ENCODE peak calls at places on chromosomes 13 and 19, in six cellular contexts. W is HCT116, G is GM12878, H is K562, P is HepG2, N is H1. U is an unnamed sample.

GRCh38 chr19:39264306-39265290 is 3.6 kb upstream of the IFNL2 start:
- DNase-seq in W (no peak), G (no peak), H (no peak), P (no peak), N (no peak), U (no peak)

GRCh38 chr19:7970716-7971448 is 27.4 kb upstream of the TIMM44 start:
- DNase-seq in W (peak; percentile 8), G (no peak), H (peak; percentile 54), P (peak; percentile 47), N (peak; percentile 34), U (peak; percentile 59)

GRCh38 chr19:44988896-44989563 is 12.2 kb upstream of the RELB start:
- DNase-seq in W (peak; percentile 26), G (no peak), H (peak; percentile 67), P (peak; percentile 52), N (no peak), U (peak; percentile 16)

GRCh38 chr19:40198272-40198990 is 7.2 kb downstream of the MAP3K10 start:
- DNase-seq in W (no peak), G (no peak), H (no peak), P (no peak), N (no peak), U (no peak)

GRCh38 chr13:114155923-114156883 is 22.9 kb upstream of the CFAP97D2 start:
- DNase-seq in W (no peak), G (no peak), H (no peak), P (no peak), N (no peak), U (no peak)

GRCh38 chr19:7869910-7870511 is 4.2 kb downstream of the PRR36 start:
- DNase-seq in W (peak; percentile 79), G (no peak), H (peak; percentile 70), P (peak; percentile 87), N (peak; percentile 84), U (peak; percentile 81)

GRCh38 chr19:49421039-49421877 is 2.0 kb downstream of the PTH2 start:
- DNase-seq in W (no peak), G (no peak), H (peak; percentile 91), P (no peak), N (peak; percentile 79), U (peak; percentile 79)

GRCh38 chr19:41774515-41774980 is 19.2 kb downstream of the CEACAM6 start:
- DNase-seq in W (peak; percentile 88), G (no peak), H (no peak), P (no peak), N (no peak), U (no peak)

GRCh38 chr13:74036373-74036772 is 97.8 kb downstream of the KLF12 start:
- DNase-seq in W (no peak), G (no peak), H (no peak), P (no peak), N (peak; percentile 27), U (peak; percentile 43)

GRCh38 chr13:94333131-94333820 is 146.2 kb downstream of the DCT start:
- DNase-seq in W (no peak), G (no peak), H (no peak), P (no peak), N (no peak), U (no peak)

GRCh38 chr13:39269411-39269810 is 231.2 kb downstream of the NHLRC3 start:
- DNase-seq in W (no peak), G (no peak), H (no peak), P (no peak), N (no peak), U (no peak)

GRCh38 chr19:36032251-36033104 is at the start of gene CLIP3:
- DNase-seq in W (no peak), G (no peak), H (peak; percentile 39), P (no peak), N (no peak), U (no peak)

GRCh38 chr19:518292-519231 is 11.3 kb downstream of the TPGS1 start:
- DNase-seq in W (no peak), G (no peak), H (peak; percentile 60), P (no peak), N (no peak), U (no peak)

GRCh38 chr13:49760555-49760954 is 31.9 kb downstream of the KPNA3 start:
- DNase-seq in W (no peak), G (peak; percentile 8), H (no peak), P (no peak), N (no peak), U (no peak)

GRCh38 chr13:51260154-51260553 is 38.0 kb downstream of the FAM124A start:
- DNase-seq in W (no peak), G (no peak), H (no peak), P (no peak), N (no peak), U (no peak)

GRCh38 chr13:77509221-77509620 is 26.3 kb upstream of the SCEL start:
- DNase-seq in W (no peak), G (no peak), H (no peak), P (no peak), N (no peak), U (no peak)

GRCh38 chr13:104779311-104779710 is 1713.1 kb upstream of the SLC10A2 start:
- DNase-seq in W (no peak), G (no peak), H (no peak), P (no peak), N (peak; percentile 27), U (no peak)

GRCh38 chr19:47315125-47315821 is 5.6 kb downstream of the C5AR1 start:
- DNase-seq in W (peak; percentile 87), G (no peak), H (peak; percentile 79), P (peak; percentile 97), N (no peak), U (no peak)

GRCh38 chr13:43411741-43412140 is 375.0 kb downstream of the ENOX1 start:
- DNase-seq in W (no peak), G (no peak), H (no peak), P (no peak), N (no peak), U (no peak)

GRCh38 chr19:44303976-44304568 is 753 bp downstream of the ZNF235 start:
- DNase-seq in W (no peak), G (no peak), H (peak; percentile 15), P (no peak), N (no peak), U (no peak)

GRCh38 chr13:80477641-80478443 is 136.9 kb upstream of the SPRY2 start:
- DNase-seq in W (no peak), G (no peak), H (no peak), P (no peak), N (no peak), U (no peak)

GRCh38 chr13:24680258-24680920 is at the start of gene ATP12A:
- DNase-seq in W (no peak), G (no peak), H (no peak), P (no peak), N (no peak), U (no peak)

GRCh38 chr19:41264581-41265375 is 606 bp downstream of the HNRNPUL1 start:
- DNase-seq in W (no peak), G (no peak), H (peak; percentile 74), P (peak; percentile 46), N (no peak), U (no peak)

GRCh38 chr13:29878101-29878500 is 27.7 kb upstream of the UBL3 start:
- DNase-seq in W (no peak), G (no peak), H (no peak), P (no peak), N (no peak), U (no peak)

GRCh38 chr19:10520652-10521318 is 3.5 kb upstream of the S1PR5 start:
- DNase-seq in W (no peak), G (no peak), H (no peak), P (no peak), N (no peak), U (no peak)

GRCh38 chr13:86856996-86857395 is 814.2 kb upstream of the SLITRK5 start:
- DNase-seq in W (peak; percentile 47), G (no peak), H (no peak), P (peak; percentile 5), N (no peak), U (no peak)

GRCh38 chr19:44677019-44677809 is 5.9 kb downstream of the CEACAM19 start:
- DNase-seq in W (peak; percentile 70), G (no peak), H (peak; percentile 72), P (no peak), N (no peak), U (peak; percentile 30)

GRCh38 chr13:40096357-40096911 is 441.0 kb downstream of the COG6 start:
- DNase-seq in W (no peak), G (no peak), H (no peak), P (no peak), N (no peak), U (no peak)

GRCh38 chr19:34126966-34127365 is 45.3 kb upstream of the LSM14A start:
- DNase-seq in W (no peak), G (no peak), H (no peak), P (no peak), N (no peak), U (no peak)

GRCh38 chr19:34118879-34119748 is 53.2 kb upstream of the LSM14A start:
- DNase-seq in W (no peak), G (no peak), H (no peak), P (no peak), N (no peak), U (no peak)

GRCh38 chr19:34124828-34125227 is 47.5 kb upstream of the LSM14A start:
- DNase-seq in W (no peak), G (no peak), H (no peak), P (peak; percentile 24), N (no peak), U (no peak)

DNA sequence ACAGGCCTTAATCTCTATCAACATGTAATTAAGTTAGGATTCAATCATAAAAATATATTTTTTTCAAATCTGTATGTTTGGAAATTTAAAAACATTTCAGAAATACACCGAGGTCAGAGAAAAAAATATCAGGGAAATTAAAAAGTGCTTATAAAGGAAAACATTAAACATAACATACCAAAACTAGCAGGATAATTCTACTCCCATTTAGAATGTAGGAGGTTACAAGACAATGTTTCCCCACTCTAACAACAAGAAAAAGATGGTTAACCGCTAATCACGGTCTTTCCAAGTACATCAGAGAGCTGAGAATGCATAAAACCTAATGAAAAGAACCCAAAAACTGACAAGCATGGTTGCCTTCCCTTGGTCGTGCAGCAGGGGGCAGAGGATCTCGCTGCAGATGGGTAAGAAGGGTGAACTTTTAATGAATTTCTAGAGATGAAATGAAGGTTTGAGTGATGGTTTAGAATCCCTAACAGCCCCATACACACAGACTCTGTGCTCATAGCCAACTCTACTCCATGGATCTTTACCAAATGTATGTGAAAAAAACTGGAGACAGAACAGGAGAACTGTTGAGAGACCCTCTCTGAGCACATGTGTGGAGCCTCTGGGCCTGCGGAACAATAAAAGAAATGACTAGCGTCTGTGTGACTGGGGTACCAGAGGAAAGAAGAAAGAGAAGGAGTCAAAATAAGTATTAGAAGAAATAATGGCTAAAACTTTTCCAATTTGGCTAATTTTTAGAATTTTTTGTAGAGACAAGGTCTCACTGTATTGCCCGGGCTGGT is 51.3 kb upstream of the LSM14A start:
- DNase-seq in W (peak; percentile 43), G (no peak), H (peak; percentile 45), P (peak; percentile 30), N (no peak), U (no peak)
- TF ChIP-seq YY1 in W (no peak), G (no peak), H (no peak), P (no peak), N (no peak), U (no peak)

GRCh38 chr13:110913911-110914292 is 967 bp downstream of the ANKRD10 start:
- DNase-seq in W (no peak), G (no peak), H (no peak), P (no peak), N (no peak), U (no peak)
- TF ChIP-seq ZNF274 in W (no peak), G (no peak), H (no peak), P (no peak), N (no peak), U (no peak)

GRCh38 chr13:98774776-98775175 is 22.3 kb upstream of the SLC15A1 start:
- DNase-seq in W (no peak), G (no peak), H (no peak), P (no peak), N (no peak), U (no peak)
- H3K4me1 ChIP-seq in W (peaks cover 15% of the 10 kb centered on the region), G (no peaks in the 10 kb centered on the region), H (peaks cover 5% of the 10 kb centered on the region), P (peaks cover 33% of the 10 kb centered on the region), N (no peaks in the 10 kb centered on the region), U (peaks cover 4% of the 10 kb centered on the region)

GRCh38 chr13:109743706-109744453 is 42.5 kb downstream of the IRS2 start:
- DNase-seq in W (no peak), G (no peak), H (no peak), P (no peak), N (peak; percentile 25), U (peak; percentile 13)
- TF ChIP-seq YY1 in W (no peak), G (no peak), H (no peak), P (no peak), N (no peak), U (no peak)